ENCODE peak calls at places on chromosome 5, in nine cellular contexts. C, K, J, E, T, G, N, X and I are unnamed samples. For H3K9me3, the result is how much of the 10 kb centered on the place peaks cover.

GRCh38 chr5:11384441-11385250 is 519.6 kb downstream of the CTNND2 start:
- DNase-seq in C (peak), K (no peak), J (peak), E (no peak), T (no peak), G (no peak), N (no peak), X (no peak), I (no peak)

GRCh38 chr5:145760660-145761059 is 74.5 kb downstream of the PRELID2 start:
- DNase-seq in C (no peak), K (no peak), J (no peak), E (no peak), T (no peak), G (no peak), N (no peak), X (no peak), I (no peak)

GRCh38 chr5:106875591-106876297 is 795.0 kb downstream of the EFNA5 start:
- DNase-seq in C (peak), K (peak), J (peak), E (peak), T (no peak), G (peak), N (no peak), X (no peak), I (peak)

GRCh38 chr5:132405646-132406045 is 36.1 kb downstream of the SLC22A5 start:
- DNase-seq in C (no peak), K (no peak), J (no peak), E (no peak), T (no peak), G (no peak), N (no peak), X (no peak), I (no peak)

GRCh38 chr5:55480781-55481180 is 54.0 kb downstream of the PLPP1 start:
- DNase-seq in C (no peak), K (no peak), J (no peak), E (no peak), T (no peak), G (peak), N (no peak), X (no peak), I (no peak)

GRCh38 chr5:107505763-107506534 is 164.8 kb downstream of the EFNA5 start:
- DNase-seq in C (peak), K (no peak), J (no peak), E (no peak), T (no peak), G (no peak), N (no peak), X (no peak), I (no peak)

GRCh38 chr5:966345-966710 is 42.3 kb upstream of the NKD2 start:
- DNase-seq in C (no peak), K (no peak), J (no peak), E (no peak), T (no peak), G (no peak), N (no peak), X (no peak), I (no peak)

GRCh38 chr5:4212071-4212739 is 616.6 kb downstream of the IRX1 start:
- DNase-seq in C (no peak), K (no peak), J (no peak), E (no peak), T (no peak), G (no peak), N (no peak), X (no peak), I (no peak)

GRCh38 chr5:82160948-82161347 is 117.2 kb downstream of the RPS23 start:
- DNase-seq in C (no peak), K (no peak), J (no peak), E (no peak), T (no peak), G (no peak), N (no peak), X (no peak), I (no peak)

DNA sequence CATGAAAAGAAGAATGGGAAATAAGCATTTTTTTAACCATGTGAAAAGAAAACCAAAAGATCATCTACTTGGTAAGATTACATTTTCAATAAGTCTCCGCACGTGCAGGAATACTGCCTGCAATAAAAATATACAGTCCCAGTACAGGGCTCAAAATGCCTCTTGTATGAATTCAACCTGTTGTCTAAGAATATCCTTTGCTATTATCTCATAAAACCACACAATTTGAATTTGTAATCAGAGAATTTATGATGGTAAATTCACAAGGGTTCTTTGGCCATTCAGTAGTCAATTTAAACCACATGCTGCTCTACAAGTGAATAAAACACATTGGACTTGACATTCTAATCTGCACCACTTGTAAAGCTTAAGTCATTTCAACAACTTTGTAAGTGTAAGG is 46.6 kb downstream of the ST8SIA4 start:
- DNase-seq in C (peak), K (no peak), J (no peak), E (no peak), T (no peak), G (no peak), N (no peak), X (no peak), I (no peak)
- H3K4me3 ChIP-seq in C (no peak), K (no peak), J (no peak), E (no peak), T (no peak), G (no peak), N (no peak), X (no peak), I (no peak)

GRCh38 chr5:177497297-177498012 is at the start of gene PDLIM7:
- DNase-seq in C (peak), K (peak), J (peak), E (peak), T (peak), G (peak), N (peak), X (peak), I (peak)

GRCh38 chr5:177500685-177501522 is 3.5 kb upstream of the PDLIM7 start:
- DNase-seq in C (peak), K (peak), J (peak), E (peak), T (peak), G (peak), N (peak), X (peak), I (peak)

GRCh38 chr5:177501874-177502678 is 4.7 kb upstream of the PDLIM7 start:
- DNase-seq in C (no peak), K (peak), J (no peak), E (no peak), T (no peak), G (no peak), N (no peak), X (no peak), I (no peak)

GRCh38 chr5:177498013-177498847 is 826 bp upstream of the PDLIM7 start:
- DNase-seq in C (peak), K (no peak), J (peak), E (no peak), T (no peak), G (peak), N (peak), X (peak), I (no peak)

GRCh38 chr5:177499842-177500241 is 2.4 kb upstream of the PDLIM7 start:
- DNase-seq in C (no peak), K (no peak), J (no peak), E (no peak), T (no peak), G (no peak), N (no peak), X (no peak), I (no peak)
- H3K27ac ChIP-seq in C (no peak), K (no peak), J (no peak), E (no peak), T (no peak), G (no peak), N (no peak), X (no peak), I (no peak)

GRCh38 chr5:175148773-175149172 is 295.2 kb downstream of the DRD1 start:
- DNase-seq in C (no peak), K (no peak), J (no peak), E (no peak), T (no peak), G (no peak), N (no peak), X (no peak), I (no peak)
- H3K9me3 ChIP-seq in C (under half), K (under half), J (under half), E (under half), T (under half), G (under half), N (under half), X (under half), I (under half)

GRCh38 chr5:16768184-16768583 is 151.4 kb upstream of the RETREG1 start:
- DNase-seq in C (no peak), K (no peak), J (no peak), E (no peak), T (no peak), G (no peak), N (no peak), X (no peak), I (no peak)
- H3K4me3 ChIP-seq in C (no peak), K (no peak), J (no peak), E (no peak), T (no peak), G (no peak), N (no peak), X (no peak), I (no peak)

GRCh38 chr5:147458581-147458980 is 51.3 kb downstream of the DPYSL3 start:
- DNase-seq in C (no peak), K (no peak), J (no peak), E (no peak), T (no peak), G (no peak), N (no peak), X (no peak), I (no peak)

GRCh38 chr5:147455822-147456221 is 54.0 kb downstream of the DPYSL3 start:
- DNase-seq in C (no peak), K (no peak), J (no peak), E (no peak), T (no peak), G (peak), N (no peak), X (no peak), I (no peak)

GRCh38 chr5:147452137-147452838 is 57.6 kb downstream of the DPYSL3 start:
- DNase-seq in C (no peak), K (no peak), J (no peak), E (no peak), T (no peak), G (no peak), N (peak), X (no peak), I (no peak)

GRCh38 chr5:147453901-147454814 is 55.7 kb downstream of the DPYSL3 start:
- DNase-seq in C (peak), K (peak), J (peak), E (peak), T (peak), G (peak), N (peak), X (peak), I (peak)

DNA sequence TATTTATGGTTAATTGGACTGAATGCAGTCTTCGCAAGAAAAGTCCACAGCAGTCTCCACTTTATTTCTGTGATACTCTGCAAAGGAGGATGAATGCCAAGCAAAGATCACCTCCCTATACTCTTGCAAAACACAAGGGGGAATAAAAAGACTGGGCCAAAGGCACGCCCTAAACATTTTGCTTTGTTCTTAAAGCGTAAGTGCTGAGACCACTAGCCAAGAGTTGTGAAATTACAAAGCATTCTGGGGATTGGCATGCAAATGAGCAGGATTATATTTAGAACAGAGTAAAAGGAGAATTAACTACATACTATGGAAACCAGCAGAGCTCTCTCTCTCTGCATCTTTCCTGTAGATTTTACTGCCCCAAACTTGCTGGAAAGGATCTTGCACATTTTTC is 54.5 kb downstream of the DPYSL3 start:
- DNase-seq in C (no peak), K (peak), J (no peak), E (no peak), T (no peak), G (peak), N (no peak), X (no peak), I (peak)
- H3K27ac ChIP-seq in C (no peak), K (no peak), J (no peak), E (no peak), T (no peak), G (no peak), N (peak), X (no peak), I (no peak)

GRCh38 chr5:126995689-126996088 is 34.7 kb downstream of the MARCHF3 start:
- DNase-seq in C (no peak), K (no peak), J (no peak), E (no peak), T (no peak), G (no peak), N (no peak), X (no peak), I (no peak)
- H3K9me3 ChIP-seq in C (under half), K (under half), J (under half), E (under half), T (under half), G (under half), N (under half), X (under half), I (under half)

DNA sequence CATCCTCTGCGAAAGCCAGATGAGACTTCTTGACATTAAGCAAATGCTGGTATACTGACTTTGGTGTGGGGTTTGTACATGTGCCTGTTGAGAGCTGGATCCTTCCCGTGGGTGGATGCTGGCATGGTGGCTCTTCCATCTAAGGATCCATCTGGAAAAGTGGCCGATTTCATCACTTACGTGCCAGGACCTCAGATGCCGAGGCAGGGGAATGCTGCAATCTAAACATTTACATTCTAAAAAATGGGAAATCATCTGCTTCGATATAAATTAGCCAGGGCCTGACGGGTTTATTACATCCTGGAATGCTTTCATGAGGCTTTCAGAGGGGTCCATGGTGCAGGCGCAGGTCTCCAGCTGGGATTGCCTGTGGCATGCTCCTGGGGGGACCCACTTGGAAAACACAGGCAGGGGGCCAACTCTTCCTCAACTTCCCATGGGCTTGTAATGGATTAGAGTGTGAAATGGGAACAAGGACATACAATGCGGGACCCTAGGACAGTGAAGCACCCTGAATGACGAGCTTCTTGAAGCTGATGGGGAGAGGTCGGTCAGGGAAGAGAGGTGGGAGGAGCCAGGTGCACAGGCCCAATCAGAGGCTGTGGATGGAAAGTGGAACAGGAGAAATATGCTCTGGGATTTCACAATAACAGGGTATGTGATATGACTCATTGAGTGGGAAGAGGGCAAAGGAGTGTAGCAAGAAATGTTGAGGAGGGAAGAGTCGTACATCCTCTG is 105.5 kb upstream of the PITX1 start:
- DNase-seq in C (no peak), K (no peak), J (no peak), E (peak), T (no peak), G (peak), N (peak), X (no peak), I (no peak)
- H3K4me3 ChIP-seq in C (no peak), K (no peak), J (no peak), E (no peak), T (no peak), G (no peak), N (no peak), X (no peak), I (no peak)

GRCh38 chr5:33675958-33676464 is 215.8 kb downstream of the ADAMTS12 start:
- DNase-seq in C (no peak), K (peak), J (no peak), E (no peak), T (no peak), G (no peak), N (no peak), X (no peak), I (no peak)

GRCh38 chr5:33671700-33672291 is 220.0 kb downstream of the ADAMTS12 start:
- DNase-seq in C (no peak), K (no peak), J (no peak), E (no peak), T (no peak), G (no peak), N (no peak), X (no peak), I (no peak)
- H3K27ac ChIP-seq in C (no peak), K (no peak), J (no peak), E (no peak), T (no peak), G (no peak), N (no peak), X (no peak), I (no peak)